ENCODE peak calls at places on chromosome 5, in four cellular contexts. F is H54, Z is esophagus muscularis mucosa, M is K562. D is an unnamed sample.

GRCh38 chr5:147887925-147888324 is 9.4 kb downstream of the SCGB3A2 start:
- DNase-seq in M (no peak), Z (no peak), F (no peak), D (no peak)

GRCh38 chr5:178113141-178113787 is at the start of gene N4BP3:
- DNase-seq in M (peak; percentile 98), F (no peak), Z (no peak), D (peak; percentile 58)

GRCh38 chr5:173972844-173973613 is 15.9 kb upstream of the C5orf47 start:
- DNase-seq in F (peak; percentile 91), M (peak; percentile 81), Z (peak; percentile 97), D (peak; percentile 88)

GRCh38 chr5:74651710-74652109 is 11.2 kb upstream of the ENC1 start:
- DNase-seq in F (no peak), M (no peak), Z (peak; percentile 50), D (peak; percentile 24)

GRCh38 chr5:172525633-172526360 is 71.5 kb upstream of the SH3PXD2B start:
- DNase-seq in F (no peak), M (no peak), Z (peak; percentile 77), D (no peak)

GRCh38 chr5:34503379-34504346 is 152.5 kb upstream of the RAI14 start:
- DNase-seq in M (no peak), Z (no peak), F (no peak), D (no peak)

GRCh38 chr5:157839157-157839795 is 19.7 kb downstream of the CLINT1 start:
- DNase-seq in M (no peak), Z (no peak), F (no peak), D (no peak)

GRCh38 chr5:102561894-102562760 is 63.3 kb upstream of the SLCO6A1 start:
- DNase-seq in Z (no peak), M (peak; percentile 14), F (no peak), D (peak; percentile 22)

GRCh38 chr5:135869151-135869737 is 26.4 kb downstream of the IL9 start:
- DNase-seq in F (no peak), M (no peak), Z (no peak), D (no peak)

GRCh38 chr5:58094031-58094430 is 365.9 kb downstream of the PLK2 start:
- DNase-seq in M (no peak), F (no peak), Z (no peak), D (no peak)

GRCh38 chr5:131281133-131281867 is 17.4 kb downstream of the CDC42SE2 start:
- DNase-seq in Z (no peak), M (no peak), F (no peak), D (no peak)

GRCh38 chr5:15702102-15702501 is 202.1 kb downstream of the FBXL7 start:
- DNase-seq in F (peak; percentile 23), Z (no peak), M (no peak), D (no peak)

GRCh38 chr5:114223866-114224265 is 138.0 kb upstream of the KCNN2 start:
- DNase-seq in M (no peak), Z (no peak), F (peak; percentile 5), D (peak; percentile 11)

GRCh38 chr5:72448368-72448767 is 58.8 kb downstream of the ZNF366 start:
- DNase-seq in Z (no peak), M (no peak), F (no peak), D (no peak)

GRCh38 chr5:135102716-135103696 is 69.0 kb upstream of the PITX1 start:
- DNase-seq in M (no peak), F (no peak), Z (no peak), D (no peak)

GRCh38 chr5:153775923-153776322 is 262.8 kb downstream of the FAM114A2 start:
- DNase-seq in F (no peak), M (no peak), Z (no peak), D (no peak)
- TF ChIP-seq POLR2A in F (no peak), M (no peak), Z (no peak), D (no peak)

DNA sequence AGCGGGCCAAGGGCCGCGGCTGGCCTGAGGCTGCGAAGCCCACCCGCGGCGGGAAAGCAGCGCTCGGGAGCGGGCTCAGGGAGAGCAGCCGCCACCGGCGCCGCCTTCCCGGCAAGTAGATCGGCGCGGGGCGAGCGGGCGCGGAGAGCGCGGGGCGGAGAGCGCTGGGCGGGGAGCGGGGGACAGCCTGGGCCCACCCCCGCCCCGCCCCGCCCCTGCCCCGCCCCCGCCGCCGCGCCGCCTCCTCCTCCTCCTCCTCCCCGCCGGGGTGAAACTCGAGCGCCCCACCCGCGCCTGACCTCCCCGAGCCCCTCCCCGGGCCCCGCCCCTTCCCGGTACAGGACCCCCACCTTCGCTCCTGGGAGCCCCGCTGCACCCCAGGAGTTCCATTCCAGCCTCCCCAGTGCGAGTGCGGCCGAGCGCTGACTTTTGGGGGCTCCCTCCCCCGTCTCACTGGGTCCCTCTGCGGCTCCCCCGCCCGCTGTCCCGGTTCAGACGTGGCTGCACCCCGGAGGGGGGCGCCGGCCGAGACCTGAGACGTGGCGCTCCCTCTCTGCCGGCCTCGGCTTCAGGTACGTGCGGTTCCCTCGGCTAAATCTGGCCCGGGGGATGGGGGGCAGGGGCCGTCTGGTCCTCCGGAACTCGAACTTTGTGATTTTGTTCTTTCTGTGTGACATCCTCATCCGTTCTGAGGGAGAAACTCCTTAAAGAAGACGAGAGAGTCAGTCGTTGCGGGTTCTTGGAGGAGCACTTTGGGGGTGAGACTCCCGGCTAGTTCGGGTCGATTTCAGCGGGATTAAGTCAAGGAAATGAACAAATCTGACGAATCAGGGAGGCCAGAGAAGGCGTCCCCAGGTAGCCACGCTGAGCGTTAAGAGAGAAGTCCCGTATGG is at the start of gene SEMA5A:
- DNase-seq in Z (no peak), M (peak; percentile 85), F (peak; percentile 48), D (no peak)
- TF ChIP-seq POLR2A in Z (no peak), M (no peak), F (peak; percentile 81), D (no peak)

DNA sequence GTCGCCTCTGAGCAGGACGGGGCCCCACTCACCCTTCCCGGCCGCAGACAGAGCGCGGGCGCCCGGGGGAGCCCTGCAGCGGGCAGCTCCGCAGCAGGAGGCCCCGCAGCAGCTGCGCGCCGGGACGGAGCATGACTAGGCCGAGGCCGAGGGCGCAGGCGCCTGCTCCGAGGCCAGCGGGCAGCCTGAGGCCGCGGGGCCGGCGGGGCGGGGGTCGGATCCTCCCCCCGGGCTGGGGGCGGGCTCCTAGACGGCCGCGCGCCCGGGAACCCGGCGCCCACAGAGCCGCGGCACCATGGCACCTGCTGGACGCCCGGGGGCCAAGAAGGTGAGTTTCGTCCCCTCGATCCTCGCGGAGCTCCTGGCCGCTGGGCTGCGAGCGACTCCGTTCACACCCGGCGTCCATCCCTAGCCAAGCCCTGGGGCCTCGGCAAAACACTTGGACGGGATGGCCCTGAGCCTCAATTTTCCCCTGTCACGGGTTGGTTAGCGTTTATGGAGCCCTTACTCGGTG is at the start of the genes BHMT2 and DMGDH:
- DNase-seq in M (no peak), Z (peak; percentile 50), F (no peak), D (peak; percentile 7)
- TF ChIP-seq POLR2A in M (no peak), Z (no peak), F (no peak), D (no peak)

GRCh38 chr5:143445726-143446125 is 42.2 kb upstream of the NR3C1 start:
- DNase-seq in Z (no peak), M (no peak), F (no peak), D (no peak)

GRCh38 chr5:143446535-143447226 is 43.2 kb upstream of the NR3C1 start:
- DNase-seq in F (no peak), Z (no peak), M (no peak), D (no peak)

GRCh38 chr5:143449772-143450171 is 46.3 kb upstream of the NR3C1 start:
- DNase-seq in M (no peak), Z (no peak), F (no peak), D (no peak)

GRCh38 chr5:143448518-143448917 is 45.0 kb upstream of the NR3C1 start:
- DNase-seq in F (no peak), Z (no peak), M (no peak), D (peak; percentile 18)

DNA sequence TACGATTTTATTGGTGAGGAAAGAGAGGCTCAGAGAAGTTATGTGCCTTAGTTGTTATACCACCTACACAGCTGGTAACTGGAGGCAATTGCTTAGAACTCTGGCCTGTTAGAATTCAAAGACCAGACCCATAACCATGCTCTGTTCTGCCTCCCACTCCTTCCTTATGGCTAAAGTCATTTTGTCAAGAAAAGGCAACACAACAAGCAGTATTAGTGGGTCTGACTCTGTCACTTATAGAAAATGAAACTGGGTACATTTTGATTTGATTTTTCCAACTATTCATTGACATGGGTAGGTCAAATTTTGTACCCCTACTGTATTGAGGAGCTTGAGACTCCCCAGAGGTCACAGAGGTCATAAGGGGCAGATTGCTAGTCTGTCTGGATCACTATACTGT is 44.5 kb upstream of the NR3C1 start:
- DNase-seq in M (no peak), F (no peak), Z (no peak), D (no peak)
- TF ChIP-seq POLR2A in M (no peak), F (no peak), Z (no peak), D (no peak)

GRCh38 chr5:132293066-132293991 is 865 bp upstream of the SLC22A4 start:
- DNase-seq in Z (peak; percentile 97), F (peak; percentile 82), M (peak; percentile 86), D (peak; percentile 94)
- TF ChIP-seq POLR2A in Z (no peak), F (peak; percentile 73), M (no peak), D (no peak)

DNA sequence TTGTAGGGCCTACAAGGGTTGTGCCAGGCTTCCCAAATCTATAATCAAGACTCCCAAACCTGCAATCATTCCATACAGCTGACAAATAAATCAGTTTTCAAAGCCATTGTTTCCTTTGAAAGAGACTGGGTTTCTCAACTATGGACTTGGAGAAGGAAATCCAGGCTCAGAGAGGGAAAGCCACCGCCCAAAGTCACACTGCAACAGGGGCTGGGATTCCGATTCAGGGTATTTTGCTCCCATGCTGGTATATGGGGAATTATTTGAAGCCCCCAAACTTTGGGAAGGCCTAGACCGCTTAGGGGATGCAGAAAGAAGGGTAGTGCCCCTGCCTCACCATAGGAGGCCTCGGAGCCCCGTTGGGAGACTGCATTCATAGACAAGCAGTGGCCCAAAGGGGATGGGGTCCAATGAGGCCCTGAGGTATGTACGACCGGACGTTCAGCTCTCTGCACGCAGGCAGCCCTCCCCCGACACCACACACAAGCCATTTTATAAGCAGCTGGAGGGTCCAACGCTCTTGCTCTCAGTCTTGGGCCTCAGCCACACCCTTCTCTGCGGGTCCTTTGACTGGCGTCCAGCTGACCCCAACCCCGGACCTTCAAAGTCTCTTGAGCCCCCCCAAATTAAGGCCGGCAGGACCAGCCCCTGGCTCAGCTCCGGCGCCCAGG is 712 bp downstream of the ANXA6 start:
- DNase-seq in M (peak; percentile 21), Z (no peak), F (no peak), D (no peak)
- TF ChIP-seq POLR2A in M (no peak), Z (no peak), F (no peak), D (no peak)

D was measured in erythroblast.